ENCODE peak calls at places on chromosome 15, in eight cellular contexts. A is lower leg skin, S is WTC11, Y is HS-27A, L is mesendoderm, U is GM04503, T is DMS79, Q is T-helper 1 cell. I is an unnamed sample.

GRCh38 chr15:78715930-78716329 is 74.9 kb upstream of the CHRNB4 start:
- DNase-seq in A (no peak), S (no peak), Y (peak; percentile 74), L (no peak), U (peak; percentile 7), T (no peak), Q (no peak), I (no peak)

GRCh38 chr15:101133181-101133460 is 118.7 kb downstream of the CHSY1 start:
- DNase-seq in A (no peak), S (no peak), Y (no peak), L (no peak), U (no peak), T (no peak), Q (no peak), I (no peak)

GRCh38 chr15:84968301-84968700 is 13.4 kb upstream of the PDE8A start:
- DNase-seq in A (no peak), S (no peak), Y (no peak), L (no peak), U (no peak), T (no peak), Q (no peak), I (peak; percentile 22)

GRCh38 chr15:87816811-87817210 is 439.7 kb downstream of the NTRK3 start:
- DNase-seq in A (no peak), S (no peak), Y (peak; percentile 98), L (no peak), U (peak; percentile 87), T (no peak), Q (no peak), I (no peak)

GRCh38 chr15:67843571-67844387 is 3.9 kb upstream of the RNU6-1 start:
- DNase-seq in A (no peak), S (no peak), Y (no peak), L (peak; percentile 93), U (no peak), T (no peak), Q (no peak), I (peak; percentile 99)

GRCh38 chr15:67082007-67082536 is 16.7 kb downstream of the SMAD3 start:
- DNase-seq in A (no peak), S (no peak), Y (no peak), L (peak; percentile 86), U (no peak), T (no peak), Q (peak; percentile 32), I (peak; percentile 69)

GRCh38 chr15:25805006-25805405 is 58.1 kb downstream of the ATP10A start:
- DNase-seq in A (no peak), S (no peak), Y (no peak), L (no peak), U (no peak), T (no peak), Q (no peak), I (peak; percentile 41)

GRCh38 chr15:91956026-91956723 is 102.7 kb downstream of the SLCO3A1 start:
- DNase-seq in A (no peak), S (no peak), Y (no peak), L (peak; percentile 93), U (peak; percentile 10), T (no peak), Q (no peak), I (peak; percentile 82)

GRCh38 chr15:96273317-96274086 is 57.0 kb upstream of the NR2F2 start:
- DNase-seq in A (no peak), S (no peak), Y (peak; percentile 100), L (peak; percentile 27), U (peak; percentile 83), T (no peak), Q (no peak), I (peak; percentile 96)

GRCh38 chr15:70636540-70637165 is 126.7 kb downstream of the UACA start:
- DNase-seq in A (no peak), S (peak; percentile 25), Y (no peak), L (peak; percentile 51), U (no peak), T (no peak), Q (no peak), I (peak; percentile 73)

GRCh38 chr15:93029613-93030429 is 59.2 kb downstream of the RGMA start:
- DNase-seq in A (no peak), S (no peak), Y (no peak), L (no peak), U (no peak), T (no peak), Q (no peak), I (peak; percentile 78)

GRCh38 chr15:58584789-58585461 is 153.1 kb downstream of the LIPC start:
- DNase-seq in A (no peak), S (no peak), Y (no peak), L (no peak), U (no peak), T (no peak), Q (no peak), I (no peak)

GRCh38 chr15:31469801-31470545 is 143.3 kb downstream of the KLF13 start:
- DNase-seq in A (peak; percentile 7), S (no peak), Y (no peak), L (no peak), U (no peak), T (no peak), Q (no peak), I (no peak)

GRCh38 chr15:70095387-70096214 is 2.1 kb downstream of the TLE3 start:
- DNase-seq in A (peak; percentile 32), S (peak; percentile 73), Y (no peak), L (peak; percentile 90), U (no peak), T (no peak), Q (no peak), I (peak; percentile 86)

GRCh38 chr15:82999905-83000671 is 11.4 kb downstream of the C15orf40 start:
- DNase-seq in A (no peak), S (peak; percentile 15), Y (peak; percentile 26), L (peak; percentile 71), U (no peak), T (peak; percentile 16), Q (no peak), I (no peak)

GRCh38 chr15:58628206-58629057 is 121.1 kb downstream of the ADAM10 start:
- DNase-seq in A (no peak), S (no peak), Y (no peak), L (no peak), U (peak; percentile 3), T (no peak), Q (no peak), I (no peak)

GRCh38 chr15:72086920-72087648 is 30.9 kb downstream of the MYO9A start:
- DNase-seq in A (no peak), S (no peak), Y (no peak), L (no peak), U (no peak), T (peak; percentile 30), Q (no peak), I (no peak)

GRCh38 chr15:92616621-92617179 is 38.9 kb downstream of the FAM174B start:
- DNase-seq in A (no peak), S (no peak), Y (no peak), L (no peak), U (no peak), T (no peak), Q (no peak), I (peak; percentile 43)

GRCh38 chr15:58235961-58236360 is 97.8 kb downstream of the AQP9 start:
- DNase-seq in A (no peak), S (no peak), Y (no peak), L (no peak), U (no peak), T (no peak), Q (no peak), I (no peak)